ENCODE peak calls at places on chromosomes 13 and 19, in four cellular contexts. R is tibial artery; O is CD4-positive, alpha-beta T cell; K is substantia nigra. U is an unnamed sample.

GRCh38 chr13:93388701-93389100 is 162.1 kb downstream of the GPC6 start:
- DNase-seq in R (no peak), O (no peak), K (no peak), U (no peak)

GRCh38 chr13:114319441-114319871 is 5.2 kb downstream of the CHAMP1 start:
- DNase-seq in R (no peak), O (no peak), K (no peak), U (no peak)

GRCh38 chr19:7989071-7989575 is 16.3 kb downstream of the ELAVL1 start:
- DNase-seq in R (no peak), O (no peak), K (no peak), U (no peak)

GRCh38 chr13:110912651-110913051 is 2.2 kb downstream of the ANKRD10 start:
- DNase-seq in R (no peak), O (no peak), K (no peak), U (no peak)

GRCh38 chr13:98484289-98485219 is 92.4 kb downstream of the STK24 start:
- DNase-seq in R (peak), O (peak), K (no peak), U (peak)

GRCh38 chr13:102040812-102041211 is 361.0 kb downstream of the FGF14 start:
- DNase-seq in R (no peak), O (no peak), K (no peak), U (no peak)

GRCh38 chr13:46571189-46571901 is 18.4 kb downstream of the LRCH1 start:
- DNase-seq in R (no peak), O (no peak), K (no peak), U (no peak)

GRCh38 chr13:24672141-24673132 is 7.8 kb upstream of the ATP12A start:
- DNase-seq in R (no peak), O (no peak), K (no peak), U (no peak)

GRCh38 chr19:46715620-46716012 is 1.3 kb downstream of the PRKD2 start:
- DNase-seq in R (no peak), O (no peak), K (no peak), U (no peak)

GRCh38 chr13:101267656-101268055 is 148.7 kb downstream of the NALCN start:
- DNase-seq in R (no peak), O (no peak), K (no peak), U (no peak)

GRCh38 chr19:42045575-42045974 is 24.4 kb downstream of the GRIK5 start:
- DNase-seq in R (no peak), O (no peak), K (no peak), U (no peak)

GRCh38 chr13:59734393-59734792 is 429.3 kb downstream of the DIAPH3 start:
- DNase-seq in R (no peak), O (no peak), K (no peak), U (no peak)

GRCh38 chr13:90675129-90675528 is 672.4 kb upstream of the MIR17HG start:
- DNase-seq in R (no peak), O (no peak), K (no peak), U (no peak)

GRCh38 chr13:30108216-30108912 is 199.0 kb downstream of the KATNAL1 start:
- DNase-seq in R (no peak), O (no peak), K (no peak), U (no peak)

GRCh38 chr19:51023946-51024345 is 2.5 kb downstream of the KLK11 start:
- DNase-seq in R (no peak), O (no peak), K (no peak), U (no peak)

GRCh38 chr13:31045621-31046081 is 113.2 kb downstream of the TEX26 start:
- DNase-seq in R (peak), O (peak), K (no peak), U (peak)

GRCh38 chr13:99215466-99215865 is 14.8 kb downstream of the UBAC2 start:
- DNase-seq in R (no peak), O (peak), K (no peak), U (peak)

GRCh38 chr19:49940482-49940791 is 11.1 kb upstream of the NUP62 start:
- DNase-seq in R (no peak), O (no peak), K (no peak), U (no peak)

GRCh38 chr19:47104678-47105077 is 8.9 kb downstream of the ZC3H4 start:
- DNase-seq in R (no peak), O (no peak), K (no peak), U (no peak)

GRCh38 chr19:10461047-10461949 is 41.0 kb downstream of the PDE4A start:
- DNase-seq in R (peak), O (peak), K (peak), U (peak)

GRCh38 chr19:52941941-52942370 is 18.7 kb upstream of the ZNF888 start:
- DNase-seq in R (peak), O (no peak), K (no peak), U (no peak)

GRCh38 chr19:55695511-55696290 is 20.7 kb downstream of the EPN1 start:
- DNase-seq in R (no peak), O (no peak), K (no peak), U (no peak)

GRCh38 chr19:32812036-32812435 is 57.5 kb downstream of the SLC7A9 start:
- DNase-seq in R (no peak), O (no peak), K (no peak), U (no peak)

GRCh38 chr19:32809254-32809653 is 60.3 kb downstream of the SLC7A9 start:
- DNase-seq in R (no peak), O (no peak), K (no peak), U (no peak)

GRCh38 chr19:32811151-32811550 is 58.4 kb downstream of the SLC7A9 start:
- DNase-seq in R (no peak), O (no peak), K (no peak), U (no peak)

GRCh38 chr19:32809754-32810153 is 59.8 kb downstream of the SLC7A9 start:
- DNase-seq in R (no peak), O (no peak), K (no peak), U (no peak)

GRCh38 chr19:32810452-32810851 is 59.1 kb downstream of the SLC7A9 start:
- DNase-seq in R (no peak), O (no peak), K (no peak), U (no peak)
- H3K27ac ChIP-seq in R (no peak), O (no peak), K (no peak), U (no peak)

DNA sequence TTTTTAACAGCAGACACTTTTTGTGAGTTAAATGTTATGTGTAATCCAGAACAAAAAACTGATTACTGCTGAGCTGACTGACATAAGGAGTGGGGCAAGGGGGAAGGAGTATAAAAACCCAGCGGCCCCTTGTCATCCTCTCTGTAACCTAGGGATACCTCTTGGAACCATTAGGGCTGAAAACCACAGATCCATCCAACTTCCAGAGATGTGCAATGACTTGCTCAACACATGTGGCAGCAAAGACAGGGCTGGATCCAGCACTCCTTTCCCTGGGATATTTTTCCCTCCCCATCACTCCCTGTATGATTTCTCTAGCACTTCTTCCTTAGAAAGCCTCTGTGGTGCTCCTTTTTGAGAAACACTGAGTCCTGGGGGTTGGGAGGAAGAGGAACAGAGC is 219.6 kb downstream of the COG6 start:
- DNase-seq in R (no peak), O (no peak), K (no peak), U (no peak)
- H3K27ac ChIP-seq in R (no peak), O (no peak), K (no peak), U (no peak)

DNA sequence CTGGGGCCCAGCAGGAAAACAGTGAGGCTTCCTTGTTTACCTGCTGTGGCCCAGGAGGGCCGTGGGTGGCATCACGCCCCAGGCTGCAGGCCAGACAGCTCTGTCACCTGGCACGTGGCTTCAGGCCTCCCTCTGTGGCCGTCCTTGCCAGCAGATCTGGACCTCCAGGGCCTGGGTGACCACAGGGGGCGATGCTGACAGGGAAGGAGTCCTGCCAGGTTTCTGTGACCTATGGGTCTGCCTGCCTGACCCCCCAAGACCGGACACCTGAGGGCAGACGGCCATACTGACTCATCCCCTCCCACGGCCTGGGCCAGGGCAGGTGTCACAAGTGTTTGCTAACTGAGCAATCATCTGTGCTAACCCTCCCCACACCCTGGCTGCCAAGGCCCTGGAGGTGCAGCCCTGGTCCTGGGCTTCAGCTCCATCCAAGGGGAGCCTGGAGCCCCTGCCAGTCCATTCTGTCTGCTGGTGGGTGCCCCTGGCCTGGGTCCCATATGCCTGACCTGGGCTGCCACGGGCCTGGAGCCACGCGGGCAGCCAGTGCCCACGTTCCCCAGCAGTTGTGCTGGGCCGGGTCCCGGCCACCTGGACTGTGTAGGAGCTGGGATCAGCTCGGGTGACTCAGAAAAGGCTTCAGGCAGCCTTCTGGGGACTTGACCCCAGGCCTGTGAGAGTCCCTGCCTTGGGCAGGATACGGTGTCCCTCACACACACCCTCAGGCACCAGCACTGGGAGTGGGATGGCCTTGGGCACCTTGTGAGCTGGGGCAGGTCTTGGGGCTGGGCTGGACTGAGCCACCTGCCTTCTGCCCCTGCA is 3.7 kb downstream of the CDC34 start:
- DNase-seq in R (no peak), O (no peak), K (no peak), U (no peak)
- H3K27ac ChIP-seq in R (no peak), O (no peak), K (no peak), U (peak)

GRCh38 chr19:38837656-38838121 is 6.1 kb upstream of the ECH1 start:
- DNase-seq in R (no peak), O (no peak), K (no peak), U (no peak)
- H3K27ac ChIP-seq in R (no peak), O (no peak), K (no peak), U (no peak)

U was measured in CD4-positive, alpha-beta memory T cell.